ENCODE peak calls at places on chromosomes 6 and 20, in six cellular contexts. P is GM12878, Q is K562, V is endothelial cell of umbilical vein, G is HepG2, A is A549. C is an unnamed sample.
A peak's percentile ranks its signal among the peaks of the same experiment; 100 is the strongest.

GRCh38 chr6:1396952-1397868 is 7.8 kb downstream of the FOXF2 start:
- DNase-seq in G (peak; percentile 31), V (peak; percentile 68), P (peak; percentile 43), A (peak; percentile 66), Q (peak; percentile 87), C (peak; percentile 83)

GRCh38 chr20:59175861-59176260 is 12.2 kb downstream of the ZNF831 start:
- DNase-seq in G (no peak), Q (no peak), P (no peak), A (no peak), V (no peak), C (no peak)

GRCh38 chr6:36323062-36323461 is 13.6 kb downstream of the BNIP5 start:
- DNase-seq in P (no peak), Q (no peak), V (no peak), G (no peak), A (peak; percentile 7), C (peak; percentile 64)

GRCh38 chr6:20564269-20564668 is 30.0 kb downstream of the CDKAL1 start:
- DNase-seq in A (peak; percentile 6), G (no peak), P (no peak), V (peak; percentile 59), Q (no peak), C (peak; percentile 38)

GRCh38 chr6:166747644-166748595 is 120.9 kb upstream of the RPS6KA2 start:
- DNase-seq in A (peak; percentile 14), P (no peak), G (no peak), V (no peak), Q (no peak), C (peak; percentile 76)

GRCh38 chr6:16337280-16337975 is 99.0 kb downstream of the GMPR start:
- DNase-seq in G (no peak), A (no peak), V (peak; percentile 99), P (no peak), Q (no peak), C (no peak)

GRCh38 chr6:11606287-11606686 is 68.7 kb downstream of the TMEM170B start:
- DNase-seq in G (no peak), Q (no peak), P (no peak), V (peak; percentile 85), A (no peak), C (no peak)

GRCh38 chr6:148272084-148272483 is 70.6 kb upstream of the SASH1 start:
- DNase-seq in A (no peak), Q (no peak), V (peak; percentile 89), P (no peak), G (no peak), C (no peak)

GRCh38 chr6:34531580-34532201 is 24.4 kb downstream of the SPDEF start:
- DNase-seq in P (peak; percentile 17), A (peak; percentile 36), V (peak; percentile 85), Q (peak; percentile 70), G (no peak), C (peak; percentile 49)

GRCh38 chr6:3075522-3076113 is 7.3 kb downstream of the RIPK1 start:
- DNase-seq in Q (no peak), A (no peak), G (peak; percentile 51), P (no peak), V (peak; percentile 18), C (peak; percentile 67)

GRCh38 chr20:46212876-46213275 is 94.8 kb downstream of the CD40 start:
- DNase-seq in Q (no peak), G (no peak), V (no peak), A (no peak), P (no peak), C (no peak)

GRCh38 chr6:157253699-157254098 is 69.6 kb downstream of the TMEM242 start:
- DNase-seq in Q (no peak), G (no peak), A (no peak), V (no peak), P (no peak), C (no peak)

GRCh38 chr6:39086294-39086693 is 28.7 kb downstream of the SAYSD1 start:
- DNase-seq in P (peak; percentile 26), A (no peak), G (no peak), Q (no peak), V (no peak), C (peak; percentile 65)

GRCh38 chr6:5333653-5334052 is 72.3 kb downstream of the FARS2 start:
- DNase-seq in Q (no peak), V (no peak), G (peak; percentile 57), A (peak; percentile 23), P (no peak), C (no peak)

GRCh38 chr6:168292911-168293310 is 26.7 kb downstream of the DACT2 start:
- DNase-seq in V (no peak), P (no peak), G (no peak), Q (no peak), A (no peak), C (no peak)

GRCh38 chr6:112205521-112206458 is 48.6 kb downstream of the LAMA4 start:
- DNase-seq in V (peak; percentile 86), A (no peak), Q (no peak), G (no peak), P (no peak), C (no peak)

GRCh38 chr6:79538481-79538971 is 1.3 kb upstream of the LCA5 start:
- DNase-seq in G (no peak), A (no peak), V (peak; percentile 32), P (no peak), Q (no peak), C (no peak)

GRCh38 chr20:8305449-8305978 is 173.4 kb downstream of the PLCB1 start:
- DNase-seq in V (peak; percentile 42), G (peak; percentile 83), A (peak; percentile 71), P (peak; percentile 30), Q (peak; percentile 34), C (peak; percentile 69)

GRCh38 chr20:48879609-48880008 is 41.9 kb upstream of the ARFGEF2 start:
- DNase-seq in V (peak; percentile 24), P (no peak), G (no peak), Q (no peak), A (no peak), C (no peak)

GRCh38 chr20:56636701-56637100 is 7.6 kb downstream of the TFAP2C start:
- DNase-seq in P (no peak), Q (no peak), A (no peak), G (no peak), V (no peak), C (no peak)
- TF ChIP-seq MYC in P (no peak), Q (no peak), A (no peak), G (no peak), V (no peak), C (no peak)

DNA sequence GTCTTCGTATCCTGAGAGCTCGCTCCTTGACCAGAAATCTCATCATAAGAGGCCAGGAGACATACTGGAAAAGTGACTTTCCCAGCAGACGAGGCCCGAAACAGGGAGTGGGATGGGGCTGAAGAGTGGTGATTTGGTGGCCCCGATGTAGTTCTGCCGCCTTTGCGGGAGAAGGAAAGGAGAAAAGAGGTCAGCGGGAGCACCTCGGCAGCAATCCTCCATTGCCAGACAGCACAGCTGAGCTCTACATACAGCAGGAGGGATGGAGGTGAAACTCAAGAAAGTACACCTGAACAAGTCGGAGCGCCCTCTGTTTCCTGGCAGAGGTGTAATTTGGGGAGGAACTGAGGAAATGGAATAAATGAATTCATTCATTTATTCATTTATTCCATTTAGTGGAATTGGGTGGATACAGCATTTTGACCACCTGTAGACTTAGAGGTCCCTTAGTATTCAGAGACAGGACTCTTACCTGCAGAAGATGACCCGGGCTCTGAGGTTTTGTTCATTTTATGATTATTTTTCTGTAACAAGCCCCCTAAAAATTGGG is 9.2 kb downstream of the TRIM31 start:
- DNase-seq in V (no peak), A (no peak), P (no peak), Q (no peak), G (no peak), C (no peak)
- H3K4me3 ChIP-seq in V (peak overlapping the region; percentile 34), A (peak overlapping the region; percentile 38), P (peak overlapping the region; percentile 53), Q (no peak overlapping the region), G (peak overlapping the region; percentile 63), C (no peak overlapping the region)

DNA sequence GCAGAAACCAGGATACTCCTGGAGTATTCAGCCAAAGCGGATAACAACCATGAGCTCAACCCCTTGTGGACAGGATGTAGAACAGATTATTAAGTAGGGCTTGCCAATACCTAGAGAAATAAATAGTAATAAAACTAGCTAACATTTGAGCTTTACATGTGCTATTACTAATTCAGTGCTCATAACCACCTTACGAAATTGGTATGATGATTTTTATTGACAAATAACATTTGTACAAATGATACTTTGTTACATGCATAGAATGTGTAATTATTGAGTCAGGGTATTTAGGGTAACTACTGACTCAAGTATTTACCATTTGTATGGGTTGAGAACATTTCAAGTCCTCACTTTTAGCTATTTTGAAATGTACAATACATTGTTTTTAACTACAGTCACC is 287.9 kb downstream of the CDC5L start:
- DNase-seq in P (no peak), G (no peak), V (no peak), A (no peak), Q (no peak), C (no peak)
- TF ChIP-seq MYC in P (no peak), G (no peak), V (no peak), A (no peak), Q (no peak), C (no peak)

DNA sequence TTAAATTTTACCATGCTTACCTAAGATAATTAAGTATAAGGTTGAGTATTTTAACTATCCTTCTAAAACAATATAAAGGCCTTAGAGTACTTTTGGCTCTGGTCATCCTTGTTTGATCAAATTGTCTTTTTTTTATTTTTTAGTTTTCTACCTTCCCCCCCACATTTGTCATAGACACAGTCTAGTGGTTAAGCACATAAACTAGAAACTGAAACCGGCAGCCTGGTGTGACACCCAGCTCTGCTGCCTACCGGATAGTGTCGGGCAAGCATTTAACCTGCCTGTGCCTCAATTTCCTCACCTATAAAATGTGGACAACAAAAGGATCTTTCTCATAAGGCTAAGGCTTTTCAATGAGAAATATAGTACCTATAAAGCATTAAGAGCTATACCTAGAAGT is 21.6 kb upstream of the TULP4 start:
- DNase-seq in A (no peak), P (peak; percentile 39), V (no peak), Q (no peak), G (no peak), C (no peak)
- H3K4me3 ChIP-seq in A (no peak overlapping the region), P (peak overlapping the region; percentile 55), V (no peak overlapping the region), Q (no peak overlapping the region), G (no peak overlapping the region), C (no peak overlapping the region)

GRCh38 chr20:22675337-22675736 is 91.0 kb upstream of the FOXA2 start:
- DNase-seq in G (no peak), V (no peak), P (no peak), Q (no peak), A (no peak), C (peak; percentile 24)
- TF ChIP-seq MYC in G (no peak), V (no peak), P (no peak), Q (no peak), A (no peak), C (no peak)